ENCODE peak calls at places on chromosomes 13 and 19, in eight cellular contexts. I, N, V, L, F, U, W and K are unnamed samples.

GRCh38 chr13:26327905-26328304 is 74.0 kb downstream of the CDK8 start:
- DNase-seq in I (no peak), N (no peak), V (no peak), L (peak), F (no peak), U (no peak), W (no peak), K (no peak)

GRCh38 chr13:99528547-99528946 is 27.3 kb downstream of the TM9SF2 start:
- DNase-seq in I (peak), N (no peak), V (no peak), L (peak), F (no peak), U (no peak), W (no peak), K (no peak)

GRCh38 chr19:8473652-8474476 is 28.6 kb downstream of the PRAM1 start:
- DNase-seq in I (no peak), N (no peak), V (no peak), L (no peak), F (no peak), U (no peak), W (no peak), K (no peak)

GRCh38 chr13:48258430-48258829 is 25.4 kb downstream of the ITM2B start:
- DNase-seq in I (no peak), N (no peak), V (no peak), L (no peak), F (no peak), U (no peak), W (no peak), K (no peak)

GRCh38 chr19:20423381-20424207 is 142.0 kb downstream of the ZNF737 start:
- DNase-seq in I (peak), N (no peak), V (peak), L (peak), F (peak), U (peak), W (peak), K (peak)

GRCh38 chr13:73513751-73514150 is 454.9 kb downstream of the KLF5 start:
- DNase-seq in I (no peak), N (no peak), V (no peak), L (no peak), F (no peak), U (no peak), W (no peak), K (peak)

GRCh38 chr13:19836472-19836871 is 27.0 kb downstream of the ZMYM5 start:
- DNase-seq in I (no peak), N (no peak), V (no peak), L (peak), F (no peak), U (no peak), W (no peak), K (peak)

GRCh38 chr19:45451850-45452387 is 15.9 kb upstream of the FOSB start:
- DNase-seq in I (no peak), N (no peak), V (no peak), L (no peak), F (no peak), U (no peak), W (no peak), K (no peak)

GRCh38 chr19:47075179-47075811 is 26.9 kb upstream of the TMEM160 start:
- DNase-seq in I (no peak), N (no peak), V (no peak), L (no peak), F (no peak), U (no peak), W (no peak), K (no peak)
- TF ChIP-seq CTCF in I (no peak), N (no peak), V (no peak), L (no peak), F (no peak), U (no peak), W (no peak), K (no peak)

GRCh38 chr13:50580684-50581305 is 262.7 kb downstream of the DLEU7 start:
- DNase-seq in I (no peak), N (no peak), V (no peak), L (no peak), F (no peak), U (no peak), W (no peak), K (peak)
- TF ChIP-seq CTCF in I (no peak), N (no peak), V (no peak), L (no peak), F (no peak), U (no peak), W (no peak), K (no peak)

GRCh38 chr13:94620286-94620896 is 18.7 kb downstream of the GPR180 start:
- DNase-seq in I (peak), N (no peak), V (no peak), L (peak), F (no peak), U (no peak), W (no peak), K (peak)

GRCh38 chr13:94612050-94612449 is 10.4 kb downstream of the GPR180 start:
- DNase-seq in I (no peak), N (no peak), V (no peak), L (no peak), F (no peak), U (no peak), W (no peak), K (no peak)

GRCh38 chr13:94613051-94613450 is 11.4 kb downstream of the GPR180 start:
- DNase-seq in I (no peak), N (no peak), V (no peak), L (no peak), F (no peak), U (no peak), W (no peak), K (no peak)

DNA sequence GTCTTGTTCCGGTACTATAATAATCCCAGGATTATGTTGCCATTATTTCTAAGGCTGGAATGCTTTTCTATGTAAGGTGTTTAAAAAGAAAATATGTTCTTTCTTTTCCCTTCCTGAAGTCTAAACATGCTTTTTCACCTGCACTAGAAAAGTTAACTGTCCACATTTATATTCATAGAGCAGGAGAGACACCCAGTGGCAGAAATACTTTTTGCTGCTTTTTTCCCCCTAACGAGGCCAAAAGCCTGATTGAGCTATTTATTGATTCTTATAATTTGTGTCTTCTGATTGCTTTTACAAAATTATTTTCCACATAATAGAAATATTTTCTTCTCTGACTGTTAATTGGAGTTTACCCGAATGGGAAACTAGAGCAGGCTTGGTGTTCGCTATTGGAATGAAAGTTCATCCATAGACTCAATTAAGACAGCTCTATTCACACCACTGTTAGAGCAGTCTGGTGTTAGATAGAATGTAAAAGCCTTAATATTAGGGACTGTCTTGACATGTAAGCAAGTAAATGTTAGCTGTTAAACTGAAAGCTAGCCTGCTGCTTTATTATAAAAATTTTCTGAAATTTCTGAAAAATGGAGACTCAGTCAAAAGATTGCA is 15.8 kb downstream of the GPR180 start:
- DNase-seq in I (no peak), N (no peak), V (no peak), L (peak), F (no peak), U (no peak), W (no peak), K (no peak)
- TF ChIP-seq CTCF in I (peak), N (peak), V (peak), L (peak), F (peak), U (no peak), W (peak), K (peak)

DNA sequence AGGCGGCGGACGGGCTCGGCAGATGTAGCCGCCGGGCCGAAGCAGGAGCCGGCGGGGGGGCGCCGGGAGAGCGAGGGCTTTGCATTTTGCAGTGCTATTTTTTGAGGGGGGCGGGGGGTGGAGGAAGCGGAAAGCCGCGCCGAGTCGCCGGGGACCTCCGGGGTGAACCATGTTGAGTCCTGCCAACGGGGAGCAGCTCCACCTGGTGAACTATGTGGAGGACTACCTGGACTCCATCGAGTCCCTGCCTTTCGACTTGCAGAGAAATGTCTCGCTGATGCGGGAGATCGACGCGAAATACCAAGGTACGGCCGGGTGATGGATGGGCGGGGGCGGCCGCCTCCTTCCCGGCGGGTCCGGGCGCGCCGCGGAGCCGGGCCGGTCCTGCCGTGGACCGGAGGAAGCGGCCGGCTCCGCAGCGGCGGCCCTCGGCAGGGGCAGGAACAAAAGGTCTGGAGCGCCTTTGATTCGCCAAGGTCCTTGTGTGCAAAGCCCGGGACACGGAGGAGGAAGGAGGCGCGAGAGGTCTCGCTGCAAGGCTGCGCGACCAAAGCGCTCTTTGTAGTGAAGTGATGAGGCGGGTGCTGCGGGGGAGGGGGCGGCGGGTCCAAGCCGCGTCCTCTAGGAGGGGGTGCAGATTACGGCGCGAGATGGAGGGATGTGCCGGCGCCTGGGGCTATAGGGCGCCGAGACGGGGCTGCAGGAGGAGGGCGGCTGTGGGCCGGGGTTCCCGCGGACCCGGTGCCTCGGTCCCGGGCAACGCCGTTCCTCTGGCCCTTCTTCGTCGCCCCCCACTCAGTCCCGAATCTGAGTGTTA is 689 bp downstream of the ING1 start:
- DNase-seq in I (peak), N (no peak), V (no peak), L (peak), F (peak), U (peak), W (no peak), K (peak)
- TF ChIP-seq CTCF in I (peak), N (no peak), V (no peak), L (no peak), F (peak), U (no peak), W (no peak), K (peak)

GRCh38 chr13:30865131-30866009 is 40.7 kb upstream of the MEDAG start:
- DNase-seq in I (peak), N (no peak), V (peak), L (peak), F (peak), U (peak), W (no peak), K (peak)
- TF ChIP-seq CTCF in I (peak), N (peak), V (peak), L (peak), F (peak), U (peak), W (peak), K (peak)

GRCh38 chr19:58372311-58373133 is 8.3 kb downstream of the ZNF837 start:
- DNase-seq in I (no peak), N (no peak), V (no peak), L (peak), F (no peak), U (no peak), W (no peak), K (no peak)
- TF ChIP-seq CTCF in I (no peak), N (no peak), V (no peak), L (peak), F (peak), U (no peak), W (no peak), K (no peak)

GRCh38 chr19:843180-843835 is 2.5 kb downstream of the PRTN3 start:
- DNase-seq in I (peak), N (no peak), V (peak), L (peak), F (peak), U (no peak), W (no peak), K (no peak)
- TF ChIP-seq CTCF in I (peak), N (no peak), V (no peak), L (no peak), F (peak), U (no peak), W (no peak), K (peak)